ENCODE peak calls at places on chromosomes 16 and 17, in seven cellular contexts. P is left ventricle myocardium inferior, W is H1, A is fibroblast of villous mesenchyme, U is activated B cell treated with CpG ODN at 0.5 μM for 24 hours, L is lower leg skin, S is endothelial cell of umbilical vein. G is an unnamed sample.

GRCh38 chr17:38598536-38598935 is 7.2 kb downstream of the SRCIN1 start:
- DNase-seq in P (no peak), W (peak; percentile 88), A (peak; percentile 43), U (no peak), L (no peak), S (peak; percentile 11), G (peak; percentile 90)

GRCh38 chr16:46607529-46607928 is 13.7 kb downstream of the SHCBP1 start:
- DNase-seq in P (no peak), W (no peak), A (peak; percentile 84), U (no peak), L (no peak), S (peak; percentile 61), G (no peak)

GRCh38 chr16:81697321-81697885 is 81.7 kb upstream of the PLCG2 start:
- DNase-seq in P (peak; percentile 42), W (peak; percentile 57), A (peak; percentile 68), U (no peak), L (no peak), S (peak; percentile 79), G (peak; percentile 72)

GRCh38 chr17:73520369-73520761 is 123.9 kb downstream of the SDK2 start:
- DNase-seq in P (no peak), W (no peak), A (no peak), U (no peak), L (no peak), S (no peak), G (no peak)

GRCh38 chr17:79616801-79617200 is 6.0 kb upstream of the RBFOX3 start:
- DNase-seq in P (peak; percentile 1), W (no peak), A (no peak), U (no peak), L (no peak), S (no peak), G (peak; percentile 1)

GRCh38 chr16:12732600-12732999 is 71.1 kb downstream of the CPPED1 start:
- DNase-seq in P (no peak), W (no peak), A (no peak), U (no peak), L (no peak), S (no peak), G (no peak)

GRCh38 chr17:78474631-78475146 is 96.2 kb downstream of the PGS1 start:
- DNase-seq in P (no peak), W (no peak), A (no peak), U (no peak), L (no peak), S (no peak), G (no peak)

GRCh38 chr17:80035937-80036714 is at the start of gene CCDC40:
- DNase-seq in P (peak; percentile 87), W (no peak), A (peak; percentile 73), U (peak; percentile 80), L (peak; percentile 71), S (peak; percentile 72), G (peak; percentile 91)

GRCh38 chr17:61408151-61409041 is 8.8 kb downstream of the TBX2 start:
- DNase-seq in P (no peak), W (no peak), A (no peak), U (peak; percentile 17), L (no peak), S (no peak), G (peak; percentile 34)

GRCh38 chr17:17353625-17354484 is 50.7 kb downstream of the NT5M start:
- DNase-seq in P (no peak), W (no peak), A (no peak), U (no peak), L (no peak), S (no peak), G (no peak)

GRCh38 chr17:79627766-79628690 is 17.2 kb upstream of the RBFOX3 start:
- DNase-seq in P (peak; percentile 3), W (no peak), A (no peak), U (no peak), L (no peak), S (no peak), G (no peak)

GRCh38 chr16:50272111-50272571 is 5.8 kb downstream of the ADCY7 start:
- DNase-seq in P (no peak), W (no peak), A (no peak), U (no peak), L (no peak), S (no peak), G (no peak)

GRCh38 chr16:27382187-27382855 is 19.7 kb upstream of the IL21R start:
- DNase-seq in P (no peak), W (no peak), A (no peak), U (no peak), L (no peak), S (no peak), G (no peak)

GRCh38 chr17:29155235-29155965 is 24.8 kb downstream of the MYO18A start:
- DNase-seq in P (no peak), W (no peak), A (peak; percentile 55), U (no peak), L (no peak), S (peak; percentile 66), G (peak; percentile 45)

GRCh38 chr16:89863741-89864391 is 9.5 kb upstream of the TCF25 start:
- DNase-seq in P (peak; percentile 36), W (no peak), A (peak; percentile 24), U (no peak), L (no peak), S (peak; percentile 86), G (no peak)

GRCh38 chr16:69709456-69710084 is 16.8 kb downstream of the NQO1 start:
- DNase-seq in P (no peak), W (no peak), A (peak; percentile 73), U (no peak), L (no peak), S (peak; percentile 71), G (no peak)

GRCh38 chr17:61426482-61427304 is 25.5 kb upstream of the TBX4 start:
- DNase-seq in P (no peak), W (no peak), A (no peak), U (no peak), L (no peak), S (no peak), G (no peak)

DNA sequence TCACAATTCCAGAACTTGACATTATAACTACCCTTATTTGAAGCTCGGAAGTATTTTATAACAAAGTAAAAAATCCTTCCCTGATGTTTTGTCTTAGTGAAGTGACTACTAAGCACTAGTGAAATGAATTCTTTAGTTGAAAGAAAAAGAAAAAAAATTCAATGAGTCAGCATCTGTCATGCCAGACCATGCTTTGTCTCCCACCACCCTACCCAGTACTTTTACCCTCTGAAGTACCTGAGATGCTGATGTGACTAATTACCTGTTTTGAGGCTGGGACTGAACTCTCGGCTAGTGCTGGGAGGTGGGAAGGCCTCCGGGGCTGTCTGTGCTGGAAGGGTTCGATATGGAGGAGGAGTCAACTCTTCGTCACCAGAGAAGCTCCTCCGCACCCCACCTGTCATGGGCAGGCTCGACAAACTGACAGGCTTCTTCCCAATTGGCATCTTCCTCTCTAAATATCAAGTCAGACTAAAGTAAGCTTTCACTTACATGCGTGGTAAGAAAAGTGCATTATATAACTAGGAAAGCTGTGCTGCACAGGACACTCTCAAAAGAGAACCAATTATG is 19.6 kb downstream of the NME2 start:
- DNase-seq in P (no peak), W (no peak), A (no peak), U (no peak), L (no peak), S (no peak), G (no peak)
- TF ChIP-seq CTCF in P (no peak), W (no peak), A (no peak), U (no peak), L (no peak), S (no peak), G (no peak)

GRCh38 chr16:85172465-85173071 is 60.3 kb upstream of the CIBAR2 start:
- DNase-seq in P (no peak), W (no peak), A (peak; percentile 63), U (no peak), L (no peak), S (peak; percentile 71), G (peak; percentile 78)
- TF ChIP-seq CTCF in P (peak; percentile 64), W (peak; percentile 69), A (peak; percentile 26), U (no peak), L (no peak), S (peak; percentile 48), G (peak; percentile 73)

GRCh38 chr16:66717112-66717675 is 20.7 kb upstream of the CMTM4 start:
- DNase-seq in P (peak; percentile 27), W (no peak), A (peak; percentile 54), U (no peak), L (no peak), S (peak; percentile 16), G (peak; percentile 77)
- TF ChIP-seq CTCF in P (peak; percentile 63), W (peak; percentile 90), A (peak; percentile 79), U (no peak), L (no peak), S (peak; percentile 43), G (peak; percentile 87)

DNA sequence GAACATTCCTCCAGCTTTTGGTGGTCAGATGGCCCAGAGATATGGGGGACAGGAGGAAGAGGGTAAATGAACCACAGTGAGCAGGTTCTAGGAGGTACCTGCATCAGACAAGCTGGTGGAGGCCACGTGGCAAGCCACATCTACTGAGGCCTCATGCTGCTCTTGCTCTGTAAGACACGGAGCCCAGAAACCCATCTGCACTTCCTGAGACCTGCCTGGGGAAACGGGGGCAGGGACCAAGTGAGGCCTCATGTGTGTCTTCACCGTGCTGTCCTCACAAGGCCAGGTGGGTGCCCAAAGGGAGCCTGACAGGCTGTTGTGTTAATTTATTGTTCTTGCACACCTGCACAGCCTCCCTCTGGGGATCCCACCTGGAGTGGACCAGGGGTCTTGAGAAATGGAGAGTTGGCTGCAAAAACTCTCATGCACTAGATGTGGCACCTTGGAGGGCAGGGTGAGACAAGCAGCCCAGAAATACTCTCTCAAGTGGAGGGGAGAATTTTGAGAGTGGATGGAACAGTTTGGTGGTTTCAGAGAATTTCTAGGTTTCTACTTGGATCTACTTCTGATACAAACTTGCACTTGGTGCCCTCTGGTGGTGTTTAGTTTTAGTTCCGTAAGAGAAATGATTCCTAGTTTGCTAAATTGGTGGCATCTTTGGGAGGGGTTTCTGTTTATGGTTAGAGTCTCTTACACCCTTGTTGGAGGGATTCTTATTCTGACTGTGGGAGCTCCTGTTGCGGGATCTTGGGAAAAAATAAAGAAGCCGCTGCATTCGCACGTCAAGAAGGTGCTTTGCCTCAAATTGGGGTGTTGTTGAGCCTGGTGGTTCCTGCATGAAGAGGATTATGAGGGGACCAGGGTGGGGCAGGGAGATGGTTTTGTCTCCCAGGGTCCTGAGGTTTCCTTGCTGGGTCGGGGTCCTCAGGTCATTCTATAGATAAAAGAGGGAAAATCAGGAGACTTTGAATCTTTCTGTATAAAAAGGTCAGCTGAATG is 47.5 kb downstream of the SLC6A2 start:
- DNase-seq in P (no peak), W (no peak), A (peak; percentile 76), U (no peak), L (peak; percentile 36), S (peak; percentile 66), G (no peak)
- TF ChIP-seq CTCF in P (peak; percentile 64), W (peak; percentile 42), A (peak; percentile 62), U (no peak), L (no peak), S (peak; percentile 23), G (peak; percentile 65)

GRCh38 chr16:8634991-8635736 is 13.7 kb downstream of the METTL22 start:
- DNase-seq in P (no peak), W (peak; percentile 43), A (no peak), U (no peak), L (no peak), S (no peak), G (peak; percentile 61)
- TF ChIP-seq CTCF in P (peak; percentile 17), W (peak; percentile 99), A (peak; percentile 49), U (no peak), L (no peak), S (peak; percentile 22), G (peak; percentile 90)

GRCh38 chr17:56823848-56824247 is 9.9 kb downstream of the C17orf67 start:
- DNase-seq in P (no peak), W (no peak), A (no peak), U (no peak), L (no peak), S (no peak), G (no peak)
- TF ChIP-seq CTCF in P (no peak), W (no peak), A (no peak), U (no peak), L (no peak), S (no peak), G (no peak)

G was measured in BE2C.